ENCODE peak calls at places on chromosomes 3 and 15, in four cellular contexts. R is stimulated activated naive CD4-positive, alpha-beta T cell; S is Ammon's horn; K is cerebellum. O is an unnamed sample.

GRCh38 chr3:99565316-99565715 is 73.1 kb upstream of the COL8A1 start:
- DNase-seq in R (no peak), S (no peak), K (no peak), O (no peak)

GRCh38 chr3:187713504-187713903 is 11.1 kb upstream of the RTP2 start:
- DNase-seq in R (no peak), K (no peak), S (no peak), O (no peak)

GRCh38 chr3:8503871-8504610 is 2.4 kb downstream of the LMCD1 start:
- DNase-seq in K (no peak), S (no peak), R (no peak), O (no peak)

GRCh38 chr3:52046914-52047239 is 9.5 kb downstream of the DUSP7 start:
- DNase-seq in R (no peak), S (no peak), K (no peak), O (no peak)

GRCh38 chr3:15339786-15340215 is 7.4 kb upstream of the SH3BP5 start:
- DNase-seq in S (no peak), K (no peak), R (no peak), O (no peak)

GRCh38 chr15:38707802-38708671 is 143.4 kb upstream of the RASGRP1 start:
- DNase-seq in S (peak), K (peak), R (no peak), O (no peak)

GRCh38 chr3:131047582-131047981 is 20.9 kb downstream of the NEK11 start:
- DNase-seq in K (no peak), S (no peak), R (no peak), O (no peak)

GRCh38 chr3:123126051-123126450 is 59.2 kb downstream of the PDIA5 start:
- DNase-seq in R (no peak), K (no peak), S (no peak), O (no peak)

GRCh38 chr15:101698314-101698713 is 26.0 kb downstream of the TARS3 start:
- DNase-seq in K (no peak), S (no peak), R (no peak), O (no peak)

GRCh38 chr3:101518421-101518871 is 5.4 kb upstream of the SENP7 start:
- DNase-seq in K (no peak), R (no peak), S (no peak), O (no peak)

O was measured in brain pericyte.